ENCODE peak calls at places on chromosomes 7 and 10, in six cellular contexts. One of them, this sample, is unnamed.

GRCh38 chr10:122504551-122504950 is 43.2 kb downstream of the HTRA1 start:
- DNase-seq in GM12864: no peak
- DNase-seq in CD8-positive, alpha-beta T cell: no peak
- DNase-seq in BJ: peak
- DNase-seq in endothelial cell: no peak
- DNase-seq in foreskin fibroblast: peak
- DNase-seq in this sample: no peak

GRCh38 chr7:124403112-124403511 is 362.5 kb downstream of the GPR37 start:
- DNase-seq in BJ: no peak
- DNase-seq in foreskin fibroblast: no peak
- DNase-seq in endothelial cell: no peak
- DNase-seq in CD8-positive, alpha-beta T cell: no peak
- DNase-seq in GM12864: no peak
- DNase-seq in this sample: no peak

GRCh38 chr7:142384508-142384922 is 126.7 kb upstream of the PRSS58 start:
- DNase-seq in foreskin fibroblast: peak
- DNase-seq in BJ: peak
- DNase-seq in GM12864: no peak
- DNase-seq in endothelial cell: no peak
- DNase-seq in CD8-positive, alpha-beta T cell: peak
- DNase-seq in this sample: no peak

GRCh38 chr7:13279854-13280435 is 592.5 kb downstream of the ARL4A start:
- DNase-seq in BJ: no peak
- DNase-seq in endothelial cell: no peak
- DNase-seq in foreskin fibroblast: peak
- DNase-seq in CD8-positive, alpha-beta T cell: no peak
- DNase-seq in GM12864: no peak
- DNase-seq in this sample: no peak

GRCh38 chr10:80945267-80945880 is 407.7 kb downstream of the SH2D4B start:
- DNase-seq in BJ: no peak
- DNase-seq in GM12864: no peak
- DNase-seq in CD8-positive, alpha-beta T cell: no peak
- DNase-seq in foreskin fibroblast: no peak
- DNase-seq in endothelial cell: peak
- DNase-seq in this sample: no peak

GRCh38 chr7:131480384-131481315 is 75.8 kb downstream of the PODXL start:
- DNase-seq in GM12864: no peak
- DNase-seq in CD8-positive, alpha-beta T cell: no peak
- DNase-seq in endothelial cell: no peak
- DNase-seq in BJ: no peak
- DNase-seq in foreskin fibroblast: no peak
- DNase-seq in this sample: no peak

GRCh38 chr7:66883716-66884115 is 37.3 kb upstream of the TMEM248 start:
- DNase-seq in GM12864: no peak
- DNase-seq in foreskin fibroblast: peak
- DNase-seq in CD8-positive, alpha-beta T cell: no peak
- DNase-seq in endothelial cell: no peak
- DNase-seq in BJ: no peak
- DNase-seq in this sample: no peak

GRCh38 chr10:69318087-69318996 is 40.0 kb downstream of the HK1 start:
- DNase-seq in foreskin fibroblast: peak
- DNase-seq in CD8-positive, alpha-beta T cell: peak
- DNase-seq in endothelial cell: peak
- DNase-seq in GM12864: no peak
- DNase-seq in BJ: peak
- DNase-seq in this sample: peak

GRCh38 chr7:156560075-156560474 is 80.5 kb upstream of the RNF32 start:
- DNase-seq in CD8-positive, alpha-beta T cell: no peak
- DNase-seq in endothelial cell: peak
- DNase-seq in GM12864: no peak
- DNase-seq in BJ: no peak
- DNase-seq in foreskin fibroblast: no peak
- DNase-seq in this sample: no peak

GRCh38 chr10:101441539-101442455 is 87.8 kb downstream of the BTRC start:
- DNase-seq in endothelial cell: peak
- DNase-seq in foreskin fibroblast: peak
- DNase-seq in BJ: peak
- DNase-seq in CD8-positive, alpha-beta T cell: no peak
- DNase-seq in GM12864: peak
- DNase-seq in this sample: no peak

GRCh38 chr10:16832351-16833080 is 15.3 kb upstream of the RSU1 start:
- DNase-seq in endothelial cell: no peak
- DNase-seq in GM12864: no peak
- DNase-seq in CD8-positive, alpha-beta T cell: no peak
- DNase-seq in foreskin fibroblast: peak
- DNase-seq in BJ: peak
- DNase-seq in this sample: no peak

GRCh38 chr7:153445641-153446040 is 606.6 kb upstream of the DPP6 start:
- DNase-seq in GM12864: no peak
- DNase-seq in BJ: no peak
- DNase-seq in CD8-positive, alpha-beta T cell: no peak
- DNase-seq in foreskin fibroblast: no peak
- DNase-seq in endothelial cell: no peak
- DNase-seq in this sample: no peak

GRCh38 chr7:2231992-2232765 is 566 bp downstream of the MAD1L1 start:
- DNase-seq in CD8-positive, alpha-beta T cell: peak
- DNase-seq in foreskin fibroblast: no peak
- DNase-seq in endothelial cell: peak
- DNase-seq in GM12864: no peak
- DNase-seq in BJ: no peak
- DNase-seq in this sample: no peak

GRCh38 chr10:107740962-107741690 is 576.6 kb upstream of the SORCS1 start:
- DNase-seq in GM12864: no peak
- DNase-seq in BJ: no peak
- DNase-seq in endothelial cell: no peak
- DNase-seq in foreskin fibroblast: peak
- DNase-seq in CD8-positive, alpha-beta T cell: no peak
- DNase-seq in this sample: no peak

GRCh38 chr7:42151309-42151708 is 85.7 kb downstream of the GLI3 start:
- DNase-seq in CD8-positive, alpha-beta T cell: no peak
- DNase-seq in GM12864: no peak
- DNase-seq in endothelial cell: no peak
- DNase-seq in BJ: no peak
- DNase-seq in foreskin fibroblast: peak
- DNase-seq in this sample: no peak

GRCh38 chr10:95756061-95756751 is at the start of gene ENTPD1:
- DNase-seq in GM12864: no peak
- DNase-seq in endothelial cell: no peak
- DNase-seq in foreskin fibroblast: peak
- DNase-seq in BJ: no peak
- DNase-seq in CD8-positive, alpha-beta T cell: no peak
- DNase-seq in this sample: no peak

GRCh38 chr7:33418251-33418701 is 288.9 kb downstream of the BBS9 start:
- DNase-seq in endothelial cell: no peak
- DNase-seq in BJ: no peak
- DNase-seq in foreskin fibroblast: peak
- DNase-seq in GM12864: no peak
- DNase-seq in CD8-positive, alpha-beta T cell: no peak
- DNase-seq in this sample: no peak

GRCh38 chr7:46908770-46909169 is 673.1 kb downstream of the TNS3 start:
- DNase-seq in foreskin fibroblast: peak
- DNase-seq in BJ: peak
- DNase-seq in endothelial cell: no peak
- DNase-seq in GM12864: no peak
- DNase-seq in CD8-positive, alpha-beta T cell: no peak
- DNase-seq in this sample: no peak

GRCh38 chr7:155787171-155787851 is 25.0 kb downstream of the SHH start:
- DNase-seq in GM12864: no peak
- DNase-seq in BJ: no peak
- DNase-seq in CD8-positive, alpha-beta T cell: no peak
- DNase-seq in endothelial cell: no peak
- DNase-seq in foreskin fibroblast: peak
- DNase-seq in this sample: no peak

GRCh38 chr10:12241810-12242529 is 46.0 kb downstream of the CDC123 start:
- DNase-seq in GM12864: no peak
- DNase-seq in endothelial cell: no peak
- DNase-seq in CD8-positive, alpha-beta T cell: no peak
- DNase-seq in BJ: no peak
- DNase-seq in foreskin fibroblast: peak
- DNase-seq in this sample: no peak

GRCh38 chr7:95427914-95428516 is 6.8 kb downstream of the PON2 start:
- DNase-seq in endothelial cell: no peak
- DNase-seq in foreskin fibroblast: peak
- DNase-seq in BJ: no peak
- DNase-seq in CD8-positive, alpha-beta T cell: no peak
- DNase-seq in GM12864: no peak
- DNase-seq in this sample: no peak

GRCh38 chr10:94489107-94489506 is 56.5 kb upstream of the HELLS start:
- DNase-seq in BJ: no peak
- DNase-seq in CD8-positive, alpha-beta T cell: no peak
- DNase-seq in endothelial cell: no peak
- DNase-seq in foreskin fibroblast: no peak
- DNase-seq in GM12864: no peak
- DNase-seq in this sample: no peak

GRCh38 chr7:140275069-140275961 is 98.5 kb upstream of the KDM7A start:
- DNase-seq in GM12864: no peak
- DNase-seq in endothelial cell: no peak
- DNase-seq in BJ: no peak
- DNase-seq in CD8-positive, alpha-beta T cell: no peak
- DNase-seq in foreskin fibroblast: no peak
- DNase-seq in this sample: no peak

GRCh38 chr10:10209152-10209551 is 808.5 kb upstream of the CELF2 start:
- DNase-seq in endothelial cell: no peak
- DNase-seq in CD8-positive, alpha-beta T cell: no peak
- DNase-seq in GM12864: no peak
- DNase-seq in BJ: no peak
- DNase-seq in foreskin fibroblast: peak
- DNase-seq in this sample: no peak

GRCh38 chr10:17206210-17206709 is 4.8 kb upstream of the TRDMT1 start:
- DNase-seq in BJ: no peak
- DNase-seq in GM12864: no peak
- DNase-seq in foreskin fibroblast: peak
- DNase-seq in CD8-positive, alpha-beta T cell: peak
- DNase-seq in endothelial cell: no peak
- DNase-seq in this sample: no peak

GRCh38 chr10:129647563-129647962 is 180.5 kb downstream of the MGMT start:
- DNase-seq in BJ: no peak
- DNase-seq in endothelial cell: no peak
- DNase-seq in foreskin fibroblast: no peak
- DNase-seq in CD8-positive, alpha-beta T cell: no peak
- DNase-seq in GM12864: no peak
- DNase-seq in this sample: no peak

GRCh38 chr10:84135836-84136235 is 3.5 kb upstream of the GHITM start:
- DNase-seq in GM12864: no peak
- DNase-seq in foreskin fibroblast: no peak
- DNase-seq in BJ: no peak
- DNase-seq in CD8-positive, alpha-beta T cell: no peak
- DNase-seq in endothelial cell: no peak
- DNase-seq in this sample: no peak
- TF ChIP-seq CTCF in GM12864: no peak
- TF ChIP-seq CTCF in foreskin fibroblast: no peak
- TF ChIP-seq CTCF in BJ: no peak
- TF ChIP-seq CTCF in CD8-positive, alpha-beta T cell: no peak
- TF ChIP-seq CTCF in endothelial cell: no peak
- TF ChIP-seq CTCF in this sample: no peak

GRCh38 chr10:71271626-71272025 is 47.4 kb upstream of the SLC29A3 start:
- DNase-seq in GM12864: no peak
- DNase-seq in foreskin fibroblast: no peak
- DNase-seq in BJ: no peak
- DNase-seq in endothelial cell: no peak
- DNase-seq in CD8-positive, alpha-beta T cell: no peak
- DNase-seq in this sample: no peak

GRCh38 chr10:71269301-71270288 is 49.5 kb upstream of the SLC29A3 start:
- DNase-seq in BJ: no peak
- DNase-seq in GM12864: no peak
- DNase-seq in CD8-positive, alpha-beta T cell: no peak
- DNase-seq in endothelial cell: no peak
- DNase-seq in foreskin fibroblast: peak
- DNase-seq in this sample: no peak

GRCh38 chr10:71270821-71271220 is 48.2 kb upstream of the SLC29A3 start:
- DNase-seq in CD8-positive, alpha-beta T cell: no peak
- DNase-seq in GM12864: no peak
- DNase-seq in endothelial cell: no peak
- DNase-seq in foreskin fibroblast: no peak
- DNase-seq in BJ: no peak
- DNase-seq in this sample: no peak

GRCh38 chr10:71268751-71269150 is 50.3 kb upstream of the SLC29A3 start:
- DNase-seq in endothelial cell: no peak
- DNase-seq in foreskin fibroblast: peak
- DNase-seq in GM12864: no peak
- DNase-seq in BJ: no peak
- DNase-seq in CD8-positive, alpha-beta T cell: no peak
- DNase-seq in this sample: no peak

DNA sequence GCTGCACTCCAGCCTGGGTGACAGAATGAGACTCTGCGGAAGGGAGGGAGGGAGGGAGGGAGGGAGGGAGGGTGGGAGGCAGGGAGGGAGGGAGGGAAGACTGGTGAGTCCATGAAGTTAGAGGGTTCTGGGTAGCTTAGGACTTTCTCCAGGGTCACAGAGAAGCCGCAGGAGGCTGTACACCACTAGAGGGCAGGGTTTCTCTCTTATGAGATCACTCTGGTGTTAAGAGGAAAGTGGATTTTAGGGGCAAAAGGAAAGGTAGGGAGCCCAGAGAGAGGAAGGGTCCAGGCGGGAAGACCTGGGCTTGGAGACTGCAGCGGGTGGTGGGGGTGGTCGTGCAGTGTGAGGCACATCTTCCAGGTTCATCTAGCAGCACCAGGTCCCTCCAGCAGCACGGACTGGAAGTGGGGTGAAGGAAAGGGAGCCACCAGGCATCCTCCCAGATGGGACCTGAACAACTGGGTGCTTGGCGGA is 48.7 kb upstream of the SLC29A3 start:
- DNase-seq in foreskin fibroblast: peak
- DNase-seq in GM12864: peak
- DNase-seq in endothelial cell: peak
- DNase-seq in BJ: no peak
- DNase-seq in CD8-positive, alpha-beta T cell: peak
- DNase-seq in this sample: no peak
- TF ChIP-seq CTCF in foreskin fibroblast: peak
- TF ChIP-seq CTCF in GM12864: peak
- TF ChIP-seq CTCF in endothelial cell: peak
- TF ChIP-seq CTCF in BJ: peak
- TF ChIP-seq CTCF in CD8-positive, alpha-beta T cell: peak
- TF ChIP-seq CTCF in this sample: no peak

GRCh38 chr7:15389073-15389472 is 172.7 kb downstream of the AGMO start:
- DNase-seq in BJ: no peak
- DNase-seq in CD8-positive, alpha-beta T cell: no peak
- DNase-seq in endothelial cell: no peak
- DNase-seq in foreskin fibroblast: no peak
- DNase-seq in GM12864: no peak
- DNase-seq in this sample: no peak
- TF ChIP-seq CTCF in BJ: no peak
- TF ChIP-seq CTCF in CD8-positive, alpha-beta T cell: no peak
- TF ChIP-seq CTCF in endothelial cell: no peak
- TF ChIP-seq CTCF in foreskin fibroblast: peak
- TF ChIP-seq CTCF in GM12864: no peak
- TF ChIP-seq CTCF in this sample: no peak

DNA sequence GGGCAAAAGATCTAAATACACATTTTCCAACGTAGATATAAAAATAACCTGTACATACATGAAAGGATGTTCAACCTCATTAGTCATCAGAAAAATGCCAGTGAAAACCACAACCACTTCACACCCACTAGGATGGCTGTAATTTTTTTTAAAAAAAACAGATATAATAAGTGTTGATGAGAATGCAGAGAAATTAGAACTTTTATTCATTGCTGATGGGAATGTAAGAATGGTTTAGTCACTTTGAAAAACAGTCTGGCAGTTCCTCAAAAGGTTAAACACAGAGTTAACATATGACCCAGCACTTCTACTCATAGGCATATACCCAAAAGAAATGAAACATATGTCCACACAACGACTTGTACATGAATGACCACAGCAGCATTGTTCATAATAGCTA is 32.3 kb upstream of the PRKCQ start:
- DNase-seq in BJ: no peak
- DNase-seq in endothelial cell: no peak
- DNase-seq in CD8-positive, alpha-beta T cell: no peak
- DNase-seq in foreskin fibroblast: no peak
- DNase-seq in GM12864: no peak
- DNase-seq in this sample: no peak
- TF ChIP-seq CTCF in BJ: no peak
- TF ChIP-seq CTCF in endothelial cell: no peak
- TF ChIP-seq CTCF in CD8-positive, alpha-beta T cell: no peak
- TF ChIP-seq CTCF in foreskin fibroblast: no peak
- TF ChIP-seq CTCF in GM12864: no peak
- TF ChIP-seq CTCF in this sample: no peak